ENCODE peak calls at places on chromosome 19, in four cellular contexts. A is GM23338, X is B cell, Z is heart left ventricle. O is an unnamed sample.

GRCh38 chr19:39858541-39858940 is 12.4 kb upstream of the FBL start:
- DNase-seq in A (peak), X (no peak), Z (no peak), O (no peak)

GRCh38 chr19:7670150-7670784 is 1.4 kb downstream of the RETN start:
- DNase-seq in X (peak), Z (no peak), A (peak), O (no peak)

GRCh38 chr19:17855333-17856152 is 4.2 kb upstream of the RPL18A start:
- DNase-seq in A (peak), Z (peak), X (peak), O (peak)

GRCh38 chr19:45498411-45499195 is at the start of gene PPM1N:
- DNase-seq in X (peak), Z (no peak), A (peak), O (peak)

GRCh38 chr19:15551183-15552004 is 43.1 kb downstream of the CYP4F22 start:
- DNase-seq in A (peak), X (peak), Z (peak), O (peak)

GRCh38 chr19:46862974-46863632 is 2.3 kb downstream of the ARHGAP35 start:
- DNase-seq in A (peak), X (no peak), Z (no peak), O (no peak)

GRCh38 chr19:32349724-32350475 is 4.5 kb downstream of the ZNF507 start:
- DNase-seq in Z (no peak), X (no peak), A (no peak), O (no peak)

GRCh38 chr19:5652261-5652660 is 28.1 kb downstream of the MICOS13 start:
- DNase-seq in A (no peak), Z (no peak), X (no peak), O (no peak)

GRCh38 chr19:45202637-45203036 is 24.1 kb downstream of the BLOC1S3 start:
- DNase-seq in Z (no peak), A (no peak), X (no peak), O (no peak)

DNA sequence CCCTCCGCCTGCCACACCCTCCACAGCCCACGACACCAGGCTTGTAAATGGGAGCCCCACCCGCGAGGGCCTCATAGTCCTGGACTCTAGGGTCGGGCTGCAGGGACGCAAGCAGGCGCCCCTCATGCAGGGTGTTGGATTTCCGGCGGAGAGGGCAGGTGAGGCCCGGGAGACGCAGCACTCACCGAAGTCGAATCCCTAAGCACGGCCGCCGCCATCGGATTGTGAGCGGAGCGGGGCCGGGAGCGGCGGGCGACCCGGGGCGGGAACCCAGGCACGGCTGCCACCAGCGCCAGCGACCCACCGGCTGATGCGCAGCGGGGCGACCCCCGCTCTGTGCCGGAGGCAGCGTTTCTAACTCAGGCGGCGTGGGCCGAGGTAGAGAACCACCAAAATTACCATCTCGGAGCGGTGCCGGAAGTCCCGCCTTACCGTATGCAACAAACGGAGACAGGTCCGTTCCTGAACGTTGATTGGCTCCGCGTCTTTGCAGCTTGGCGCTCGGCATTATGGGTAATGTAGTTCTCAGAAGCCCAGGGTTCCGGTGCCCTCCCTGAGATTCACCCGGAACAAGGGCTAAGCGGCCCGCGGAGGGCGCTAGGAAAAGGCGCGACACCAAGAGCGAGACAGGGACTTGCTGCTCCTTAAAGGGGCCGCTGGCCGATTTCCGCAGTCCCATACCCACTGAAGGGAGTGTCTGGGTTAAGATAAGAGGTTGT is at the start of gene ZNF416:
- DNase-seq in X (peak), Z (peak), A (peak), O (peak)
- TF ChIP-seq CTCF in X (no peak), Z (peak), A (no peak), O (no peak)

GRCh38 chr19:4457654-4458406 is at the start of gene UBXN6:
- DNase-seq in Z (peak), X (peak), A (peak), O (peak)
- TF ChIP-seq CTCF in Z (no peak), X (no peak), A (no peak), O (no peak)

GRCh38 chr19:1222394-1222793 is 15.4 kb downstream of the CBARP start:
- DNase-seq in X (no peak), A (no peak), Z (no peak), O (no peak)
- TF ChIP-seq CTCF in X (no peak), A (no peak), Z (no peak), O (no peak)

DNA sequence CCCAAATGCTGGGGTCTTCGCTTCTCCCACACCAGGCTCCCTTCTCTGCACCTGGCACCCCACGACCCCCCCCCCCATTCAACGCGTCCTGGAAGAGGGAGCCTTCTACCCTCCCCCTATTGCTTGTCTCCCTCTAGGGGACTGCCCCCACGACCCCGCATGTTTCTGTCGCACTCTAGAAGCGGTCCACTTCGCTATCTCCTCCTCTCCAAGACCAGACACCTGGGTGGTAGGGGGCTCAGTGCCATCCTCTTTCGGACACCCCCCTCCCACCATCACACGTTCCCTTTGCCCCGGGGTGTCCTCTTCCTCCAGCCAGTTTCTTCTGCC is 1.5 kb downstream of the TGFB1 start:
- DNase-seq in Z (no peak), A (no peak), X (no peak), O (no peak)
- TF ChIP-seq CTCF in Z (no peak), A (no peak), X (no peak), O (no peak)

GRCh38 chr19:35940078-35940775 is 4.1 kb downstream of the LRFN3 start:
- DNase-seq in Z (no peak), A (no peak), X (no peak), O (no peak)

GRCh38 chr19:35939307-35940077 is 3.3 kb downstream of the LRFN3 start:
- DNase-seq in X (no peak), Z (no peak), A (no peak), O (no peak)

GRCh38 chr19:35936738-35937268 is 629 bp downstream of the LRFN3 start:
- DNase-seq in X (no peak), A (peak), Z (no peak), O (no peak)

GRCh38 chr19:35937345-35938281 is 1.4 kb downstream of the LRFN3 start:
- DNase-seq in A (no peak), X (no peak), Z (no peak), O (no peak)

GRCh38 chr19:35938282-35939224 is 2.4 kb downstream of the LRFN3 start:
- DNase-seq in Z (no peak), A (no peak), X (no peak), O (no peak)
- TF ChIP-seq CTCF in Z (no peak), A (no peak), X (no peak), O (no peak)